ENCODE peak calls at places on chromosome 4, in four cellular contexts. K, P, X and Q are unnamed samples.

GRCh38 chr4:177119021-177119461 is 190.6 kb upstream of the NEIL3 start:
- DNase-seq in P (no peak), X (no peak), K (no peak), Q (no peak)

GRCh38 chr4:173237152-173237551 is 68.5 kb downstream of the GALNT7 start:
- DNase-seq in K (no peak), P (no peak), X (no peak), Q (no peak)

GRCh38 chr4:20384456-20384855 is 132.8 kb downstream of the SLIT2 start:
- DNase-seq in P (no peak), K (no peak), X (no peak), Q (no peak)

GRCh38 chr4:109816894-109817293 is 1.3 kb downstream of the GAR1 start:
- DNase-seq in X (no peak), K (no peak), P (no peak), Q (no peak)

GRCh38 chr4:186979966-186980745 is 256.5 kb upstream of the FAT1 start:
- DNase-seq in P (no peak), K (no peak), X (no peak), Q (no peak)

GRCh38 chr4:182642831-182643230 is 274.4 kb downstream of the DCTD start:
- DNase-seq in X (no peak), K (no peak), P (no peak), Q (no peak)

GRCh38 chr4:17336524-17336941 is 175.4 kb downstream of the QDPR start:
- DNase-seq in P (peak; percentile 16), X (peak; percentile 50), K (no peak), Q (peak; percentile 37)

GRCh38 chr4:71549516-71550160 is 210.8 kb downstream of the SLC4A4 start:
- DNase-seq in X (no peak), K (no peak), P (no peak), Q (no peak)

GRCh38 chr4:83219344-83219990 is 65.1 kb downstream of the COQ2 start:
- DNase-seq in K (no peak), P (no peak), X (no peak), Q (no peak)

GRCh38 chr4:116599859-116600258 is 485.5 kb downstream of the TRAM1L1 start:
- DNase-seq in P (no peak), K (no peak), X (no peak), Q (no peak)

GRCh38 chr4:110620352-110621327 is 2.2 kb downstream of the PITX2 start:
- DNase-seq in P (no peak), K (peak; percentile 76), X (no peak), Q (no peak)

GRCh38 chr4:119676101-119676500 is 47.5 kb upstream of the PDE5A start:
- DNase-seq in K (no peak), X (no peak), P (no peak), Q (no peak)

GRCh38 chr4:52750819-52751348 is 341 bp downstream of the ERVMER34-1 start:
- DNase-seq in X (no peak), K (peak; percentile 56), P (no peak), Q (no peak)

GRCh38 chr4:186105721-186106335 is 1.3 kb downstream of the FAM149A start:
- DNase-seq in K (peak; percentile 65), P (no peak), X (no peak), Q (peak; percentile 61)

GRCh38 chr4:53705151-53705764 is 114.0 kb upstream of the LNX1 start:
- DNase-seq in P (no peak), K (no peak), X (no peak), Q (no peak)

GRCh38 chr4:36587909-36588472 is 306.6 kb downstream of the DTHD1 start:
- DNase-seq in X (no peak), P (no peak), K (no peak), Q (no peak)

GRCh38 chr4:24924309-24924781 is 11.5 kb upstream of the CCDC149 start:
- DNase-seq in K (peak; percentile 21), P (no peak), X (no peak), Q (peak; percentile 96)

GRCh38 chr4:90840828-90841227 is 713.6 kb downstream of the CCSER1 start:
- DNase-seq in K (no peak), P (no peak), X (no peak), Q (no peak)

GRCh38 chr4:187184513-187184912 is 460.9 kb upstream of the FAT1 start:
- DNase-seq in P (no peak), X (no peak), K (no peak), Q (peak; percentile 63)

GRCh38 chr4:104879367-104879766 is 267.3 kb upstream of the TET2 start:
- DNase-seq in K (no peak), P (no peak), X (no peak), Q (no peak)

GRCh38 chr4:47031713-47032404 is 492 bp downstream of the GABRB1 start:
- DNase-seq in P (no peak), X (no peak), K (peak; percentile 35), Q (no peak)

GRCh38 chr4:12729384-12729783 is 754.8 kb downstream of the RAB28 start:
- DNase-seq in P (no peak), K (peak; percentile 22), X (no peak), Q (no peak)

GRCh38 chr4:136687118-136687517 is 845.2 kb downstream of the PCDH18 start:
- DNase-seq in P (no peak), K (peak; percentile 11), X (no peak), Q (no peak)
- TF ChIP-seq CTCF in P (no peak), K (peak; percentile 11), X (no peak), Q (no peak)

DNA sequence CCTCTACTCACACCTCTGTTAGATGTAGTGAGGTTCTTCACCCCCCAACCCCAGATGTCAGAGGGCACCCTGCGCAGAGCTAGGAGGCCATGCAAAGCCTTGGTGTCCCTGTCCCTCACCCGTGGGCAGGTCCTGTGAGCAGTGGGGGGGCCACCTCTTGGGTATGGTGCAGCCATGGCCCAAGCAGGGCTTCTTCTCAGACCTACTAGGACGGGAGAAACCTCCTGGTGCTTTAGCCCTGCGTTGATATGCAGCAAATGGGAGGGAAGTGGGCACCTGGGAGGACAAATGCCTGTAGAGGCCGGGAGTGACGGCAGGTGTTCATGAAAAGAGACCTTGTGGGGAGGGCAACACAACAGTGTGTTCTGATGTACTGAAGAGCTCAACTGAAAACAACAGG is 38.5 kb upstream of the MSANTD1 start:
- DNase-seq in K (no peak), X (peak; percentile 31), P (no peak), Q (no peak)
- TF ChIP-seq CTCF in K (no peak), X (no peak), P (no peak), Q (no peak)

GRCh38 chr4:6047130-6047673 is 29.0 kb upstream of the C4orf50 start:
- DNase-seq in K (peak; percentile 28), P (no peak), X (no peak), Q (no peak)
- TF ChIP-seq CTCF in K (no peak), P (no peak), X (no peak), Q (no peak)

DNA sequence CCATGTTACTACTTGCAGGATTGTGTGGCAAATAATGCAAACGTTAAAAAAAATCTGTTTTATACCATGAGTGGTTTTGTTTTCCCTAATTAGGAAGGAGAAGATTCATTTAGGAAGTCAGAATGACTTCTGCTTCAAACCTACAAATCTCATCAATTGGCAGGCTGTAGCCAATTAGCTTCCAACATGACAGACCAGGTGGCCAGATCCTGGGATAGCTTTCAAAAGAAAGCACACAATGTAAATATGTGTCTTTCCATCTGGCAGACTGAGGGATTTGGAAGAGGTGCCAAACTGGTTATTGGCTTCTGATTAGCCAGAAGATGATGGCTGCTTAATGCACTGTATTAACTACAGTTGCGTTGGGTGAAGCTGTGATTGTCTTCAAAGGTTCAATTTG is 432.8 kb downstream of the ANKRD50 start:
- DNase-seq in X (no peak), P (no peak), K (no peak), Q (no peak)
- TF ChIP-seq CTCF in X (no peak), P (no peak), K (no peak), Q (no peak)

GRCh38 chr4:140888059-140888458 is 131.9 kb upstream of the TBC1D9 start:
- DNase-seq in X (no peak), K (no peak), P (no peak), Q (no peak)
- TF ChIP-seq CTCF in X (no peak), K (no peak), P (no peak), Q (no peak)

DNA sequence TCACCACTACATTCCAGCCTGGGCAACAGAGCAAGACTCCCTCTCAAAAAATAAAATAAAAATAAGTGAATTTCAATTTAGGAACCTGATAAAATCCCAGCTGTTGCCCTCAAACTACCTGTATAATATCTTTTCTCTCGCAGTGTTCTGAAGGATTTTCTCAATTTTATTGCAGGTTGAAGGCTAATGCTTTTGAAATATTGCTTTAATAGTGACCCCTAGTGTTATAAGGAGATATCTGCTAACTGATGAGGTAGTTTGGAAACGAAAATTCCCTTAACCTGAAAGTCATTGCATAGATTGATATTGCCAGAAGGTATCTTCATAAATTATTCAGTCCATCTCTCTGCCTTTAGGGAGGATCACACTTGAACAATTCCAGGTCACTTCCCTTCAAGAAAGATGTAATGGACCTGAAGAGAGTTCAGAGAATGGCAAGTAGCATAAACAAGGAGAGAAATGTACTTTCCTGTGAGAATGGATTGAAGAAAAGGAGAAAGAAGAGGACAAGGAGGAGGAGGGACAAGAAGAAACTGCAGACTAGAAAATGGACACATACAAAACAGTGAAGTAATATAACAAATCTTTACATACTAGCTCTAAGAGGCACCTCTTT is 44.1 kb downstream of the TIGD4 start:
- DNase-seq in P (no peak), X (no peak), K (peak; percentile 40), Q (no peak)
- TF ChIP-seq CTCF in P (peak; percentile 73), X (peak; percentile 59), K (peak; percentile 72), Q (peak; percentile 49)

DNA sequence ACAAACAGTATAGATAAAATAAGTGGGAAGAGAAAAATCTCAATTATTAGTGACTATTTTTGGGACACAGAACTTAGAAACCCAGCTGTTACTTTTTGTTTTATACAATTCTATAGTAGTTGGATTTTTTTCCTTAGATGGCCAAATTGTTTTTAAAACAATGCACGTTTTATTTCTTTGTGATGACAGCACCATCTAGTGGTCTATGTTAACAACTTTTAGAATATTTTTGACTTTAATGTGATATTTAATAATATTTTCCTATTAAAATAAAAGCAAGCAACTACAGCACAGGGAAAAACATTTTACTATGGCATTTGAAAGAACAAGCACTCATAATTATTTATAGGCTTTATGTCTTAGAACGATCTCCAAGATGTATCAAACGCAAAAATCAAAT is 5.6 kb upstream of the SMIM31 start:
- DNase-seq in K (peak; percentile 40), P (no peak), X (no peak), Q (no peak)
- TF ChIP-seq CTCF in K (peak; percentile 61), P (peak; percentile 38), X (peak; percentile 39), Q (peak; percentile 32)

GRCh38 chr4:112514079-112514448 is 1.9 kb downstream of the NEUROG2 start:
- DNase-seq in P (no peak), K (no peak), X (no peak), Q (no peak)
- TF ChIP-seq CTCF in P (no peak), K (no peak), X (no peak), Q (no peak)

GRCh38 chr4:67896421-67897065 is 12.7 kb upstream of the TMPRSS11D start:
- DNase-seq in K (no peak), P (no peak), X (no peak), Q (no peak)

GRCh38 chr4:67892253-67892652 is 8.5 kb upstream of the TMPRSS11D start:
- DNase-seq in P (no peak), K (no peak), X (no peak), Q (no peak)

GRCh38 chr4:67897686-67898085 is 13.9 kb upstream of the TMPRSS11D start:
- DNase-seq in X (no peak), K (no peak), P (no peak), Q (no peak)

GRCh38 chr4:67891645-67892044 is 7.8 kb upstream of the TMPRSS11D start:
- DNase-seq in X (no peak), K (no peak), P (no peak), Q (no peak)

GRCh38 chr4:67892905-67893304 is 9.1 kb upstream of the TMPRSS11D start:
- DNase-seq in K (no peak), P (no peak), X (no peak), Q (no peak)
- TF ChIP-seq CTCF in K (no peak), P (no peak), X (no peak), Q (no peak)